ENCODE peak calls at places on chromosome 14, in eight cellular contexts. C is NCI-H2171, Y is NCI-H460, B is HT1080, O is AG09319, F is endothelial cell of umbilical vein, G is foreskin fibroblast, N is RWPE2. P is an unnamed sample.

GRCh38 chr14:101187017-101187815 is 283.7 kb upstream of the RTL1 start:
- DNase-seq in C (no peak), Y (no peak), B (no peak), O (no peak), F (no peak), G (no peak), N (peak), P (no peak)

GRCh38 chr14:89469210-89470198 is 52.5 kb upstream of the FOXN3 start:
- DNase-seq in C (no peak), Y (no peak), B (no peak), O (no peak), F (no peak), G (no peak), N (no peak), P (no peak)

GRCh38 chr14:50560929-50561280 is 960 bp downstream of the ATL1 start:
- DNase-seq in C (peak), Y (peak), B (no peak), O (no peak), F (peak), G (peak), N (no peak), P (peak)

GRCh38 chr14:92670177-92670576 is 78.2 kb downstream of the LGMN start:
- DNase-seq in C (peak), Y (no peak), B (peak), O (peak), F (no peak), G (peak), N (no peak), P (peak)

GRCh38 chr14:91116913-91117588 is 3.2 kb downstream of the DGLUCY start:
- DNase-seq in C (no peak), Y (no peak), B (no peak), O (no peak), F (no peak), G (no peak), N (no peak), P (no peak)

GRCh38 chr14:41505491-41505890 is 101.2 kb upstream of the LRFN5 start:
- DNase-seq in C (peak), Y (no peak), B (no peak), O (no peak), F (no peak), G (no peak), N (no peak), P (no peak)

GRCh38 chr14:71399057-71399487 is 491.8 kb downstream of the PCNX1 start:
- DNase-seq in C (no peak), Y (no peak), B (no peak), O (no peak), F (no peak), G (no peak), N (no peak), P (no peak)

GRCh38 chr14:94203473-94204210 is 29.5 kb downstream of the PPP4R4 start:
- DNase-seq in C (no peak), Y (no peak), B (no peak), O (no peak), F (no peak), G (no peak), N (no peak), P (no peak)

GRCh38 chr14:59208224-59208814 is 19.9 kb downstream of the DAAM1 start:
- DNase-seq in C (no peak), Y (no peak), B (peak), O (no peak), F (no peak), G (peak), N (no peak), P (no peak)

P was measured in GM04503.